ENCODE peak calls at places on chromosomes 12 and 14, in eight cellular contexts. M, N, K, F, Y, L, Q and R are unnamed samples.

GRCh38 chr12:100360450-100360849 is 3.6 kb downstream of the SLC17A8 start:
- DNase-seq in F (no peak), K (no peak), Y (no peak), L (no peak), Q (no peak), N (no peak), M (no peak), R (no peak)

GRCh38 chr14:91409991-91410401 is 7.6 kb downstream of the CCDC88C start:
- DNase-seq in M (no peak), L (no peak), K (no peak), Y (no peak), Q (peak), N (no peak), F (no peak), R (no peak)

GRCh38 chr14:99574099-99574880 is 29.7 kb downstream of the CCDC85C start:
- DNase-seq in L (peak), Q (no peak), K (no peak), Y (no peak), N (no peak), M (peak), F (peak), R (no peak)

GRCh38 chr14:35337557-35338255 is 45.5 kb downstream of the PSMA6 start:
- DNase-seq in L (peak), Y (no peak), M (peak), N (no peak), K (no peak), Q (no peak), F (peak), R (no peak)

GRCh38 chr12:132284071-132284492 is 45.3 kb downstream of the GALNT9 start:
- DNase-seq in K (no peak), Q (no peak), L (no peak), N (no peak), Y (no peak), M (no peak), F (no peak), R (no peak)

GRCh38 chr12:12201274-12201758 is 65.5 kb downstream of the LRP6 start:
- DNase-seq in Y (no peak), F (no peak), Q (peak), M (no peak), L (no peak), K (no peak), N (no peak), R (no peak)

GRCh38 chr12:110844551-110845395 is 2.0 kb upstream of the CCDC63 start:
- DNase-seq in L (no peak), Q (no peak), Y (no peak), K (no peak), M (peak), N (no peak), F (peak), R (no peak)

GRCh38 chr12:78239566-78239965 is 408.9 kb downstream of the NAV3 start:
- DNase-seq in L (no peak), M (no peak), K (no peak), F (no peak), N (no peak), Y (no peak), Q (no peak), R (no peak)

GRCh38 chr12:62301080-62301798 is 41.0 kb downstream of the USP15 start:
- DNase-seq in N (no peak), L (no peak), M (no peak), Q (no peak), F (no peak), Y (no peak), K (no peak), R (no peak)

GRCh38 chr12:12294215-12295005 is 27.6 kb upstream of the LRP6 start:
- DNase-seq in N (no peak), K (no peak), Q (no peak), Y (no peak), F (no peak), L (no peak), M (no peak), R (no peak)

GRCh38 chr12:112096667-112097066 is 11.9 kb downstream of the NAA25 start:
- DNase-seq in N (no peak), F (peak), Y (peak), Q (peak), K (no peak), L (no peak), M (no peak), R (no peak)

GRCh38 chr12:112107728-112108447 is 695 bp downstream of the NAA25 start:
- DNase-seq in Q (peak), N (no peak), Y (no peak), F (no peak), K (peak), M (peak), L (no peak), R (no peak)

GRCh38 chr14:63875311-63875710 is 22.5 kb downstream of the SYNE2 start:
- DNase-seq in N (no peak), F (peak), K (no peak), M (no peak), Y (no peak), L (no peak), Q (no peak), R (no peak)

GRCh38 chr14:95796846-95797245 is 79.8 kb upstream of the TUNAR start:
- DNase-seq in K (no peak), Q (no peak), L (no peak), Y (no peak), N (no peak), M (no peak), F (no peak), R (no peak)

GRCh38 chr12:25436206-25436912 is 116.7 kb downstream of the LMNTD1 start:
- DNase-seq in Q (peak), K (peak), N (peak), M (peak), Y (peak), F (peak), L (no peak), R (no peak)

GRCh38 chr14:38808734-38809455 is 294.1 kb downstream of the SEC23A start:
- DNase-seq in F (peak), Y (no peak), N (no peak), L (peak), Q (no peak), M (no peak), K (no peak), R (no peak)

GRCh38 chr14:61526405-61527312 is 168.7 kb upstream of the HIF1A start:
- DNase-seq in F (peak), N (no peak), K (no peak), Q (no peak), M (peak), Y (no peak), L (peak), R (no peak)

GRCh38 chr12:108562348-108563134 is at the start of gene ISCU:
- DNase-seq in K (peak), M (peak), N (peak), F (peak), L (peak), Y (peak), Q (peak), R (peak)

GRCh38 chr12:28866715-28867503 is 282.2 kb upstream of the FAR2 start:
- DNase-seq in F (no peak), M (no peak), Q (no peak), L (no peak), N (no peak), Y (no peak), K (no peak), R (no peak)

GRCh38 chr12:92629349-92630065 is 73.3 kb upstream of the PLEKHG7 start:
- DNase-seq in Q (no peak), L (no peak), Y (no peak), M (no peak), F (no peak), N (no peak), K (no peak), R (no peak)

GRCh38 chr12:5511644-5512584 is 80.0 kb downstream of the NTF3 start:
- DNase-seq in N (no peak), M (no peak), L (peak), K (no peak), Y (no peak), F (no peak), Q (peak), R (no peak)

GRCh38 chr12:31591308-31591901 is 469 bp upstream of the DENND5B start:
- DNase-seq in N (no peak), Y (peak), M (peak), K (peak), F (no peak), Q (peak), L (no peak), R (no peak)

GRCh38 chr12:28568083-28568482 is 377.8 kb downstream of the CCDC91 start:
- DNase-seq in M (no peak), Y (peak), N (no peak), L (no peak), Q (no peak), F (peak), K (no peak), R (no peak)

GRCh38 chr12:108773798-108774788 is 42.8 kb upstream of the CORO1C start:
- DNase-seq in F (peak), Q (no peak), M (peak), N (no peak), K (peak), Y (no peak), L (peak), R (no peak)

GRCh38 chr12:85357609-85358008 is 77.6 kb downstream of the ALX1 start:
- DNase-seq in F (no peak), Y (no peak), L (no peak), Q (no peak), M (no peak), N (no peak), K (no peak), R (no peak)

GRCh38 chr14:32722631-32723183 is 216.0 kb upstream of the NPAS3 start:
- DNase-seq in L (no peak), K (no peak), Y (no peak), N (no peak), Q (no peak), F (no peak), M (no peak), R (no peak)

GRCh38 chr12:105995986-105996385 is 142.8 kb downstream of the NUAK1 start:
- DNase-seq in L (no peak), Q (no peak), N (no peak), Y (no peak), M (no peak), F (no peak), K (no peak), R (no peak)

GRCh38 chr12:108855284-108856169 is 1.9 kb downstream of the SSH1 start:
- DNase-seq in Y (no peak), Q (no peak), K (no peak), N (no peak), F (peak), L (no peak), M (no peak), R (no peak)

GRCh38 chr12:48054955-48055821 is 50.7 kb downstream of the SENP1 start:
- DNase-seq in Q (no peak), N (no peak), F (no peak), M (no peak), L (no peak), Y (no peak), K (no peak), R (no peak)

GRCh38 chr14:90444077-90444696 is 47.4 kb downstream of the CALM1 start:
- DNase-seq in K (no peak), M (no peak), Q (no peak), N (no peak), F (peak), L (no peak), Y (no peak), R (no peak)

GRCh38 chr14:98348505-98348904 is 923.5 kb downstream of the BCL11B start:
- DNase-seq in K (no peak), M (no peak), L (no peak), Q (peak), Y (no peak), N (no peak), F (no peak), R (no peak)

GRCh38 chr12:69266045-69266635 is 26.8 kb downstream of the CPSF6 start:
- DNase-seq in K (no peak), Q (no peak), N (no peak), M (no peak), F (peak), Y (peak), L (no peak), R (no peak)